ENCODE peak calls at places on chromosome 6, in nine cellular contexts. One of them, this sample, is unnamed.

GRCh38 chr6:130900913-130901312 is 73.7 kb downstream of the SMLR1 start:
- DNase-seq in HFFc6: peak; percentile 74
- DNase-seq in globus pallidus: no peak
- DNase-seq in T-helper 17 cell: no peak
- DNase-seq in LoVo: no peak
- DNase-seq in stimulated activated effector memory CD8-positive, alpha-beta T cell treated with anti-CD3 and anti-CD28 coated beads, Interleukin-12 subunit alpha, Interleukin-12 subunit beta, amount 100 ng/mL, for 72 hours: no peak
- DNase-seq in effector memory CD8-positive, alpha-beta T cell: no peak
- DNase-seq in immature natural killer cell: no peak
- DNase-seq in D341Med: no peak
- DNase-seq in this sample: no peak

GRCh38 chr6:5905431-5906339 is 101.0 kb downstream of the NRN1 start:
- DNase-seq in HFFc6: peak; percentile 78
- DNase-seq in globus pallidus: peak; percentile 11
- DNase-seq in T-helper 17 cell: no peak
- DNase-seq in LoVo: peak; percentile 41
- DNase-seq in stimulated activated effector memory CD8-positive, alpha-beta T cell treated with anti-CD3 and anti-CD28 coated beads, Interleukin-12 subunit alpha, Interleukin-12 subunit beta, amount 100 ng/mL, for 72 hours: no peak
- DNase-seq in effector memory CD8-positive, alpha-beta T cell: no peak
- DNase-seq in immature natural killer cell: no peak
- DNase-seq in D341Med: no peak
- DNase-seq in this sample: no peak

GRCh38 chr6:15327271-15327670 is 81.4 kb downstream of the JARID2 start:
- DNase-seq in HFFc6: no peak
- DNase-seq in globus pallidus: no peak
- DNase-seq in T-helper 17 cell: peak; percentile 4
- DNase-seq in LoVo: no peak
- DNase-seq in stimulated activated effector memory CD8-positive, alpha-beta T cell treated with anti-CD3 and anti-CD28 coated beads, Interleukin-12 subunit alpha, Interleukin-12 subunit beta, amount 100 ng/mL, for 72 hours: no peak
- DNase-seq in effector memory CD8-positive, alpha-beta T cell: peak; percentile 8
- DNase-seq in immature natural killer cell: peak; percentile 22
- DNase-seq in D341Med: no peak
- DNase-seq in this sample: peak; percentile 7

GRCh38 chr6:104983296-104983695 is 26.4 kb downstream of the LIN28B start:
- DNase-seq in HFFc6: no peak
- DNase-seq in globus pallidus: no peak
- DNase-seq in T-helper 17 cell: no peak
- DNase-seq in LoVo: no peak
- DNase-seq in stimulated activated effector memory CD8-positive, alpha-beta T cell treated with anti-CD3 and anti-CD28 coated beads, Interleukin-12 subunit alpha, Interleukin-12 subunit beta, amount 100 ng/mL, for 72 hours: no peak
- DNase-seq in effector memory CD8-positive, alpha-beta T cell: no peak
- DNase-seq in immature natural killer cell: no peak
- DNase-seq in D341Med: no peak
- DNase-seq in this sample: no peak

GRCh38 chr6:5637714-5638113 is 369.0 kb downstream of the NRN1 start:
- DNase-seq in HFFc6: no peak
- DNase-seq in globus pallidus: no peak
- DNase-seq in T-helper 17 cell: no peak
- DNase-seq in LoVo: no peak
- DNase-seq in stimulated activated effector memory CD8-positive, alpha-beta T cell treated with anti-CD3 and anti-CD28 coated beads, Interleukin-12 subunit alpha, Interleukin-12 subunit beta, amount 100 ng/mL, for 72 hours: no peak
- DNase-seq in effector memory CD8-positive, alpha-beta T cell: no peak
- DNase-seq in immature natural killer cell: no peak
- DNase-seq in D341Med: no peak
- DNase-seq in this sample: no peak

GRCh38 chr6:21240709-21241108 is 352.8 kb upstream of the SOX4 start:
- DNase-seq in HFFc6: no peak
- DNase-seq in globus pallidus: no peak
- DNase-seq in T-helper 17 cell: no peak
- DNase-seq in LoVo: no peak
- DNase-seq in stimulated activated effector memory CD8-positive, alpha-beta T cell treated with anti-CD3 and anti-CD28 coated beads, Interleukin-12 subunit alpha, Interleukin-12 subunit beta, amount 100 ng/mL, for 72 hours: no peak
- DNase-seq in effector memory CD8-positive, alpha-beta T cell: no peak
- DNase-seq in immature natural killer cell: no peak
- DNase-seq in D341Med: no peak
- DNase-seq in this sample: no peak

GRCh38 chr6:129744201-129744879 is 34.4 kb upstream of the ARHGAP18 start:
- DNase-seq in HFFc6: peak; percentile 33
- DNase-seq in globus pallidus: no peak
- DNase-seq in T-helper 17 cell: no peak
- DNase-seq in LoVo: peak; percentile 36
- DNase-seq in stimulated activated effector memory CD8-positive, alpha-beta T cell treated with anti-CD3 and anti-CD28 coated beads, Interleukin-12 subunit alpha, Interleukin-12 subunit beta, amount 100 ng/mL, for 72 hours: no peak
- DNase-seq in effector memory CD8-positive, alpha-beta T cell: no peak
- DNase-seq in immature natural killer cell: no peak
- DNase-seq in D341Med: no peak
- DNase-seq in this sample: no peak

GRCh38 chr6:135481786-135482369 is 15.7 kb downstream of the AHI1 start:
- DNase-seq in HFFc6: no peak
- DNase-seq in globus pallidus: no peak
- DNase-seq in T-helper 17 cell: no peak
- DNase-seq in LoVo: no peak
- DNase-seq in stimulated activated effector memory CD8-positive, alpha-beta T cell treated with anti-CD3 and anti-CD28 coated beads, Interleukin-12 subunit alpha, Interleukin-12 subunit beta, amount 100 ng/mL, for 72 hours: no peak
- DNase-seq in effector memory CD8-positive, alpha-beta T cell: no peak
- DNase-seq in immature natural killer cell: no peak
- DNase-seq in D341Med: no peak
- DNase-seq in this sample: no peak

GRCh38 chr6:28105286-28105685 is 19.1 kb upstream of the ZSCAN16 start:
- DNase-seq in HFFc6: no peak
- DNase-seq in globus pallidus: no peak
- DNase-seq in T-helper 17 cell: no peak
- DNase-seq in LoVo: peak; percentile 36
- DNase-seq in stimulated activated effector memory CD8-positive, alpha-beta T cell treated with anti-CD3 and anti-CD28 coated beads, Interleukin-12 subunit alpha, Interleukin-12 subunit beta, amount 100 ng/mL, for 72 hours: no peak
- DNase-seq in effector memory CD8-positive, alpha-beta T cell: no peak
- DNase-seq in immature natural killer cell: no peak
- DNase-seq in D341Med: peak; percentile 34
- DNase-seq in this sample: no peak

GRCh38 chr6:150201285-150201684 is 58.4 kb downstream of the PPP1R14C start:
- DNase-seq in HFFc6: no peak
- DNase-seq in globus pallidus: no peak
- DNase-seq in T-helper 17 cell: no peak
- DNase-seq in LoVo: no peak
- DNase-seq in stimulated activated effector memory CD8-positive, alpha-beta T cell treated with anti-CD3 and anti-CD28 coated beads, Interleukin-12 subunit alpha, Interleukin-12 subunit beta, amount 100 ng/mL, for 72 hours: no peak
- DNase-seq in effector memory CD8-positive, alpha-beta T cell: no peak
- DNase-seq in immature natural killer cell: no peak
- DNase-seq in D341Med: no peak
- DNase-seq in this sample: no peak

GRCh38 chr6:133855994-133856393 is 32.9 kb upstream of the TCF21 start:
- DNase-seq in HFFc6: no peak
- DNase-seq in globus pallidus: no peak
- DNase-seq in T-helper 17 cell: no peak
- DNase-seq in LoVo: no peak
- DNase-seq in stimulated activated effector memory CD8-positive, alpha-beta T cell treated with anti-CD3 and anti-CD28 coated beads, Interleukin-12 subunit alpha, Interleukin-12 subunit beta, amount 100 ng/mL, for 72 hours: no peak
- DNase-seq in effector memory CD8-positive, alpha-beta T cell: no peak
- DNase-seq in immature natural killer cell: no peak
- DNase-seq in D341Med: no peak
- DNase-seq in this sample: no peak

GRCh38 chr6:102942206-102942605 is 1548.7 kb downstream of the GRIK2 start:
- DNase-seq in HFFc6: no peak
- DNase-seq in globus pallidus: no peak
- DNase-seq in T-helper 17 cell: no peak
- DNase-seq in LoVo: no peak
- DNase-seq in stimulated activated effector memory CD8-positive, alpha-beta T cell treated with anti-CD3 and anti-CD28 coated beads, Interleukin-12 subunit alpha, Interleukin-12 subunit beta, amount 100 ng/mL, for 72 hours: no peak
- DNase-seq in effector memory CD8-positive, alpha-beta T cell: no peak
- DNase-seq in immature natural killer cell: no peak
- DNase-seq in D341Med: no peak
- DNase-seq in this sample: no peak

GRCh38 chr6:2756687-2757224 is 6.0 kb upstream of the MYLK4 start:
- DNase-seq in HFFc6: no peak
- DNase-seq in globus pallidus: no peak
- DNase-seq in T-helper 17 cell: no peak
- DNase-seq in LoVo: no peak
- DNase-seq in stimulated activated effector memory CD8-positive, alpha-beta T cell treated with anti-CD3 and anti-CD28 coated beads, Interleukin-12 subunit alpha, Interleukin-12 subunit beta, amount 100 ng/mL, for 72 hours: no peak
- DNase-seq in effector memory CD8-positive, alpha-beta T cell: no peak
- DNase-seq in immature natural killer cell: no peak
- DNase-seq in D341Med: no peak
- DNase-seq in this sample: no peak

GRCh38 chr6:162960674-162961457 is 233.1 kb downstream of the PACRG start:
- DNase-seq in HFFc6: no peak
- DNase-seq in globus pallidus: no peak
- DNase-seq in T-helper 17 cell: no peak
- DNase-seq in LoVo: no peak
- DNase-seq in stimulated activated effector memory CD8-positive, alpha-beta T cell treated with anti-CD3 and anti-CD28 coated beads, Interleukin-12 subunit alpha, Interleukin-12 subunit beta, amount 100 ng/mL, for 72 hours: no peak
- DNase-seq in effector memory CD8-positive, alpha-beta T cell: no peak
- DNase-seq in immature natural killer cell: no peak
- DNase-seq in D341Med: no peak
- DNase-seq in this sample: no peak

GRCh38 chr6:14316911-14317535 is 199.5 kb downstream of the CD83 start:
- DNase-seq in HFFc6: no peak
- DNase-seq in globus pallidus: no peak
- DNase-seq in T-helper 17 cell: no peak
- DNase-seq in LoVo: no peak
- DNase-seq in stimulated activated effector memory CD8-positive, alpha-beta T cell treated with anti-CD3 and anti-CD28 coated beads, Interleukin-12 subunit alpha, Interleukin-12 subunit beta, amount 100 ng/mL, for 72 hours: no peak
- DNase-seq in effector memory CD8-positive, alpha-beta T cell: no peak
- DNase-seq in immature natural killer cell: no peak
- DNase-seq in D341Med: peak; percentile 36
- DNase-seq in this sample: no peak

GRCh38 chr6:35176625-35177024 is 35.5 kb upstream of the TCP11 start:
- DNase-seq in HFFc6: no peak
- DNase-seq in globus pallidus: no peak
- DNase-seq in T-helper 17 cell: no peak
- DNase-seq in LoVo: no peak
- DNase-seq in stimulated activated effector memory CD8-positive, alpha-beta T cell treated with anti-CD3 and anti-CD28 coated beads, Interleukin-12 subunit alpha, Interleukin-12 subunit beta, amount 100 ng/mL, for 72 hours: no peak
- DNase-seq in effector memory CD8-positive, alpha-beta T cell: no peak
- DNase-seq in immature natural killer cell: no peak
- DNase-seq in D341Med: no peak
- DNase-seq in this sample: no peak

GRCh38 chr6:89198235-89198634 is 18.9 kb downstream of the GABRR1 start:
- DNase-seq in HFFc6: no peak
- DNase-seq in globus pallidus: no peak
- DNase-seq in T-helper 17 cell: no peak
- DNase-seq in LoVo: no peak
- DNase-seq in stimulated activated effector memory CD8-positive, alpha-beta T cell treated with anti-CD3 and anti-CD28 coated beads, Interleukin-12 subunit alpha, Interleukin-12 subunit beta, amount 100 ng/mL, for 72 hours: no peak
- DNase-seq in effector memory CD8-positive, alpha-beta T cell: no peak
- DNase-seq in immature natural killer cell: no peak
- DNase-seq in D341Med: no peak
- DNase-seq in this sample: no peak

GRCh38 chr6:152598858-152599537 is 38.2 kb downstream of the SYNE1 start:
- DNase-seq in HFFc6: peak; percentile 8
- DNase-seq in globus pallidus: peak; percentile 11
- DNase-seq in T-helper 17 cell: no peak
- DNase-seq in LoVo: no peak
- DNase-seq in stimulated activated effector memory CD8-positive, alpha-beta T cell treated with anti-CD3 and anti-CD28 coated beads, Interleukin-12 subunit alpha, Interleukin-12 subunit beta, amount 100 ng/mL, for 72 hours: no peak
- DNase-seq in effector memory CD8-positive, alpha-beta T cell: no peak
- DNase-seq in immature natural killer cell: no peak
- DNase-seq in D341Med: no peak
- DNase-seq in this sample: no peak

GRCh38 chr6:84766118-84766683 is 1.8 kb upstream of the TBX18 start:
- DNase-seq in HFFc6: no peak
- DNase-seq in globus pallidus: no peak
- DNase-seq in T-helper 17 cell: no peak
- DNase-seq in LoVo: no peak
- DNase-seq in stimulated activated effector memory CD8-positive, alpha-beta T cell treated with anti-CD3 and anti-CD28 coated beads, Interleukin-12 subunit alpha, Interleukin-12 subunit beta, amount 100 ng/mL, for 72 hours: no peak
- DNase-seq in effector memory CD8-positive, alpha-beta T cell: no peak
- DNase-seq in immature natural killer cell: no peak
- DNase-seq in D341Med: no peak
- DNase-seq in this sample: no peak

GRCh38 chr6:111173946-111174345 is 86.6 kb downstream of the SLC16A10 start:
- DNase-seq in HFFc6: no peak
- DNase-seq in globus pallidus: no peak
- DNase-seq in T-helper 17 cell: no peak
- DNase-seq in LoVo: no peak
- DNase-seq in stimulated activated effector memory CD8-positive, alpha-beta T cell treated with anti-CD3 and anti-CD28 coated beads, Interleukin-12 subunit alpha, Interleukin-12 subunit beta, amount 100 ng/mL, for 72 hours: no peak
- DNase-seq in effector memory CD8-positive, alpha-beta T cell: no peak
- DNase-seq in immature natural killer cell: no peak
- DNase-seq in D341Med: peak; percentile 38
- DNase-seq in this sample: no peak

GRCh38 chr6:91781946-91782345 is 1195.1 kb upstream of the MAP3K7 start:
- DNase-seq in HFFc6: no peak
- DNase-seq in globus pallidus: peak; percentile 47
- DNase-seq in T-helper 17 cell: no peak
- DNase-seq in LoVo: no peak
- DNase-seq in stimulated activated effector memory CD8-positive, alpha-beta T cell treated with anti-CD3 and anti-CD28 coated beads, Interleukin-12 subunit alpha, Interleukin-12 subunit beta, amount 100 ng/mL, for 72 hours: no peak
- DNase-seq in effector memory CD8-positive, alpha-beta T cell: no peak
- DNase-seq in immature natural killer cell: no peak
- DNase-seq in D341Med: peak; percentile 58
- DNase-seq in this sample: no peak

GRCh38 chr6:14965340-14966102 is 280.3 kb upstream of the JARID2 start:
- DNase-seq in HFFc6: peak; percentile 19
- DNase-seq in globus pallidus: no peak
- DNase-seq in T-helper 17 cell: no peak
- DNase-seq in LoVo: no peak
- DNase-seq in stimulated activated effector memory CD8-positive, alpha-beta T cell treated with anti-CD3 and anti-CD28 coated beads, Interleukin-12 subunit alpha, Interleukin-12 subunit beta, amount 100 ng/mL, for 72 hours: no peak
- DNase-seq in effector memory CD8-positive, alpha-beta T cell: no peak
- DNase-seq in immature natural killer cell: no peak
- DNase-seq in D341Med: no peak
- DNase-seq in this sample: no peak

GRCh38 chr6:30327232-30327746 is 562 bp downstream of the TRIM39 start:
- DNase-seq in HFFc6: no peak
- DNase-seq in globus pallidus: no peak
- DNase-seq in T-helper 17 cell: no peak
- DNase-seq in LoVo: no peak
- DNase-seq in stimulated activated effector memory CD8-positive, alpha-beta T cell treated with anti-CD3 and anti-CD28 coated beads, Interleukin-12 subunit alpha, Interleukin-12 subunit beta, amount 100 ng/mL, for 72 hours: no peak
- DNase-seq in effector memory CD8-positive, alpha-beta T cell: no peak
- DNase-seq in immature natural killer cell: no peak
- DNase-seq in D341Med: no peak
- DNase-seq in this sample: no peak

GRCh38 chr6:42450314-42451145 is 1.2 kb downstream of the TRERF1 start:
- DNase-seq in HFFc6: no peak
- DNase-seq in globus pallidus: peak; percentile 9
- DNase-seq in T-helper 17 cell: no peak
- DNase-seq in LoVo: no peak
- DNase-seq in stimulated activated effector memory CD8-positive, alpha-beta T cell treated with anti-CD3 and anti-CD28 coated beads, Interleukin-12 subunit alpha, Interleukin-12 subunit beta, amount 100 ng/mL, for 72 hours: no peak
- DNase-seq in effector memory CD8-positive, alpha-beta T cell: no peak
- DNase-seq in immature natural killer cell: peak; percentile 28
- DNase-seq in D341Med: no peak
- DNase-seq in this sample: no peak

GRCh38 chr6:70956451-70957283 is at the start of gene B3GAT2:
- DNase-seq in HFFc6: no peak
- DNase-seq in globus pallidus: no peak
- DNase-seq in T-helper 17 cell: no peak
- DNase-seq in LoVo: no peak
- DNase-seq in stimulated activated effector memory CD8-positive, alpha-beta T cell treated with anti-CD3 and anti-CD28 coated beads, Interleukin-12 subunit alpha, Interleukin-12 subunit beta, amount 100 ng/mL, for 72 hours: no peak
- DNase-seq in effector memory CD8-positive, alpha-beta T cell: no peak
- DNase-seq in immature natural killer cell: no peak
- DNase-seq in D341Med: peak; percentile 58
- DNase-seq in this sample: no peak

GRCh38 chr6:6313012-6313411 is 7.5 kb downstream of the F13A1 start:
- DNase-seq in HFFc6: no peak
- DNase-seq in globus pallidus: no peak
- DNase-seq in T-helper 17 cell: no peak
- DNase-seq in LoVo: no peak
- DNase-seq in stimulated activated effector memory CD8-positive, alpha-beta T cell treated with anti-CD3 and anti-CD28 coated beads, Interleukin-12 subunit alpha, Interleukin-12 subunit beta, amount 100 ng/mL, for 72 hours: no peak
- DNase-seq in effector memory CD8-positive, alpha-beta T cell: no peak
- DNase-seq in immature natural killer cell: no peak
- DNase-seq in D341Med: no peak
- DNase-seq in this sample: no peak

GRCh38 chr6:164216839-164217238 is 802.3 kb downstream of the QKI start:
- DNase-seq in HFFc6: no peak
- DNase-seq in globus pallidus: no peak
- DNase-seq in T-helper 17 cell: no peak
- DNase-seq in LoVo: no peak
- DNase-seq in stimulated activated effector memory CD8-positive, alpha-beta T cell treated with anti-CD3 and anti-CD28 coated beads, Interleukin-12 subunit alpha, Interleukin-12 subunit beta, amount 100 ng/mL, for 72 hours: no peak
- DNase-seq in effector memory CD8-positive, alpha-beta T cell: no peak
- DNase-seq in immature natural killer cell: no peak
- DNase-seq in D341Med: no peak
- DNase-seq in this sample: no peak

GRCh38 chr6:125974214-125974866 is 12.0 kb upstream of the TRMT11 start:
- DNase-seq in HFFc6: peak; percentile 59
- DNase-seq in globus pallidus: peak; percentile 71
- DNase-seq in T-helper 17 cell: no peak
- DNase-seq in LoVo: peak; percentile 54
- DNase-seq in stimulated activated effector memory CD8-positive, alpha-beta T cell treated with anti-CD3 and anti-CD28 coated beads, Interleukin-12 subunit alpha, Interleukin-12 subunit beta, amount 100 ng/mL, for 72 hours: no peak
- DNase-seq in effector memory CD8-positive, alpha-beta T cell: no peak
- DNase-seq in immature natural killer cell: peak; percentile 41
- DNase-seq in D341Med: peak; percentile 37
- DNase-seq in this sample: no peak

GRCh38 chr6:137707590-137708360 is 159.3 kb upstream of the TNFAIP3 start:
- DNase-seq in HFFc6: peak; percentile 75
- DNase-seq in globus pallidus: peak; percentile 73
- DNase-seq in T-helper 17 cell: peak; percentile 74
- DNase-seq in LoVo: peak; percentile 71
- DNase-seq in stimulated activated effector memory CD8-positive, alpha-beta T cell treated with anti-CD3 and anti-CD28 coated beads, Interleukin-12 subunit alpha, Interleukin-12 subunit beta, amount 100 ng/mL, for 72 hours: peak; percentile 44
- DNase-seq in effector memory CD8-positive, alpha-beta T cell: peak; percentile 84
- DNase-seq in immature natural killer cell: peak; percentile 97
- DNase-seq in D341Med: peak; percentile 68
- DNase-seq in this sample: peak; percentile 57

GRCh38 chr6:73371984-73372383 is 2.3 kb upstream of the OOEP start:
- DNase-seq in HFFc6: no peak
- DNase-seq in globus pallidus: no peak
- DNase-seq in T-helper 17 cell: no peak
- DNase-seq in LoVo: no peak
- DNase-seq in stimulated activated effector memory CD8-positive, alpha-beta T cell treated with anti-CD3 and anti-CD28 coated beads, Interleukin-12 subunit alpha, Interleukin-12 subunit beta, amount 100 ng/mL, for 72 hours: no peak
- DNase-seq in effector memory CD8-positive, alpha-beta T cell: no peak
- DNase-seq in immature natural killer cell: no peak
- DNase-seq in D341Med: no peak
- DNase-seq in this sample: no peak

GRCh38 chr6:128158496-128158895 is 257.6 kb upstream of the THEMIS start:
- DNase-seq in HFFc6: no peak
- DNase-seq in globus pallidus: no peak
- DNase-seq in T-helper 17 cell: no peak
- DNase-seq in LoVo: no peak
- DNase-seq in stimulated activated effector memory CD8-positive, alpha-beta T cell treated with anti-CD3 and anti-CD28 coated beads, Interleukin-12 subunit alpha, Interleukin-12 subunit beta, amount 100 ng/mL, for 72 hours: no peak
- DNase-seq in effector memory CD8-positive, alpha-beta T cell: no peak
- DNase-seq in immature natural killer cell: no peak
- DNase-seq in D341Med: no peak
- DNase-seq in this sample: no peak

This sample was measured in CD4-positive, alpha-beta T cell.